ENCODE peak calls at places on chromosomes 2 and 18, in ten cellular contexts. One of them, this sample, is unnamed.

GRCh38 chr2:28348149-28348567 is 44.5 kb upstream of the FOSL2 start:
- DNase-seq in GM23338: no peak
- DNase-seq in NCI-H1092: no peak
- DNase-seq in vagina: no peak
- DNase-seq in GM20000: no peak
- DNase-seq in T-helper 1 cell: peak
- DNase-seq in stimulated activated CD4-positive, alpha-beta T cell treated with anti-CD3 and anti-CD28 coated beads, Interleukin-1b, Interleukin-23, amount 100 ng/mL, for 1 hour: no peak
- DNase-seq in dermis microvascular lymphatic vessel endothelial cell: no peak
- DNase-seq in C1 segment of cervical spinal cord: no peak
- DNase-seq in GM06990: no peak
- DNase-seq in this sample: no peak

GRCh38 chr2:127901339-127902072 is 15.8 kb upstream of the AMMECR1L start:
- DNase-seq in GM23338: no peak
- DNase-seq in NCI-H1092: no peak
- DNase-seq in vagina: no peak
- DNase-seq in GM20000: no peak
- DNase-seq in T-helper 1 cell: no peak
- DNase-seq in stimulated activated CD4-positive, alpha-beta T cell treated with anti-CD3 and anti-CD28 coated beads, Interleukin-1b, Interleukin-23, amount 100 ng/mL, for 1 hour: no peak
- DNase-seq in dermis microvascular lymphatic vessel endothelial cell: no peak
- DNase-seq in C1 segment of cervical spinal cord: peak
- DNase-seq in GM06990: no peak
- DNase-seq in this sample: no peak

GRCh38 chr2:122804494-122804893 is 1049.0 kb downstream of the TSN start:
- DNase-seq in GM23338: no peak
- DNase-seq in NCI-H1092: no peak
- DNase-seq in vagina: no peak
- DNase-seq in GM20000: no peak
- DNase-seq in T-helper 1 cell: no peak
- DNase-seq in stimulated activated CD4-positive, alpha-beta T cell treated with anti-CD3 and anti-CD28 coated beads, Interleukin-1b, Interleukin-23, amount 100 ng/mL, for 1 hour: no peak
- DNase-seq in dermis microvascular lymphatic vessel endothelial cell: no peak
- DNase-seq in C1 segment of cervical spinal cord: no peak
- DNase-seq in GM06990: no peak
- DNase-seq in this sample: no peak

GRCh38 chr2:17107875-17108274 is 410.4 kb downstream of the RAD51AP2 start:
- DNase-seq in GM23338: peak
- DNase-seq in NCI-H1092: no peak
- DNase-seq in vagina: no peak
- DNase-seq in GM20000: no peak
- DNase-seq in T-helper 1 cell: no peak
- DNase-seq in stimulated activated CD4-positive, alpha-beta T cell treated with anti-CD3 and anti-CD28 coated beads, Interleukin-1b, Interleukin-23, amount 100 ng/mL, for 1 hour: no peak
- DNase-seq in dermis microvascular lymphatic vessel endothelial cell: no peak
- DNase-seq in C1 segment of cervical spinal cord: no peak
- DNase-seq in GM06990: no peak
- DNase-seq in this sample: no peak

GRCh38 chr2:142380372-142380771 is 249.6 kb upstream of the LRP1B start:
- DNase-seq in GM23338: no peak
- DNase-seq in NCI-H1092: no peak
- DNase-seq in vagina: no peak
- DNase-seq in GM20000: no peak
- DNase-seq in T-helper 1 cell: no peak
- DNase-seq in stimulated activated CD4-positive, alpha-beta T cell treated with anti-CD3 and anti-CD28 coated beads, Interleukin-1b, Interleukin-23, amount 100 ng/mL, for 1 hour: no peak
- DNase-seq in dermis microvascular lymphatic vessel endothelial cell: no peak
- DNase-seq in C1 segment of cervical spinal cord: no peak
- DNase-seq in GM06990: no peak
- DNase-seq in this sample: no peak

GRCh38 chr2:46029332-46029811 is 267.8 kb upstream of the EPAS1 start:
- DNase-seq in GM23338: no peak
- DNase-seq in NCI-H1092: no peak
- DNase-seq in vagina: no peak
- DNase-seq in GM20000: no peak
- DNase-seq in T-helper 1 cell: no peak
- DNase-seq in stimulated activated CD4-positive, alpha-beta T cell treated with anti-CD3 and anti-CD28 coated beads, Interleukin-1b, Interleukin-23, amount 100 ng/mL, for 1 hour: no peak
- DNase-seq in dermis microvascular lymphatic vessel endothelial cell: peak
- DNase-seq in C1 segment of cervical spinal cord: no peak
- DNase-seq in GM06990: no peak
- DNase-seq in this sample: no peak

GRCh38 chr18:43525149-43525548 is 247.9 kb upstream of the SYT4 start:
- DNase-seq in GM23338: no peak
- DNase-seq in NCI-H1092: no peak
- DNase-seq in vagina: no peak
- DNase-seq in GM20000: no peak
- DNase-seq in T-helper 1 cell: no peak
- DNase-seq in stimulated activated CD4-positive, alpha-beta T cell treated with anti-CD3 and anti-CD28 coated beads, Interleukin-1b, Interleukin-23, amount 100 ng/mL, for 1 hour: no peak
- DNase-seq in dermis microvascular lymphatic vessel endothelial cell: no peak
- DNase-seq in C1 segment of cervical spinal cord: no peak
- DNase-seq in GM06990: no peak
- DNase-seq in this sample: no peak

GRCh38 chr18:2538844-2539243 is 32.5 kb downstream of the METTL4 start:
- DNase-seq in GM23338: no peak
- DNase-seq in NCI-H1092: no peak
- DNase-seq in vagina: no peak
- DNase-seq in GM20000: no peak
- DNase-seq in T-helper 1 cell: no peak
- DNase-seq in stimulated activated CD4-positive, alpha-beta T cell treated with anti-CD3 and anti-CD28 coated beads, Interleukin-1b, Interleukin-23, amount 100 ng/mL, for 1 hour: no peak
- DNase-seq in dermis microvascular lymphatic vessel endothelial cell: no peak
- DNase-seq in C1 segment of cervical spinal cord: no peak
- DNase-seq in GM06990: no peak
- DNase-seq in this sample: no peak

GRCh38 chr2:122172812-122173211 is 417.4 kb downstream of the TSN start:
- DNase-seq in GM23338: no peak
- DNase-seq in NCI-H1092: no peak
- DNase-seq in vagina: no peak
- DNase-seq in GM20000: no peak
- DNase-seq in T-helper 1 cell: no peak
- DNase-seq in stimulated activated CD4-positive, alpha-beta T cell treated with anti-CD3 and anti-CD28 coated beads, Interleukin-1b, Interleukin-23, amount 100 ng/mL, for 1 hour: no peak
- DNase-seq in dermis microvascular lymphatic vessel endothelial cell: no peak
- DNase-seq in C1 segment of cervical spinal cord: no peak
- DNase-seq in GM06990: no peak
- DNase-seq in this sample: no peak